ENCODE peak calls at places on chromosomes 1 and 21, in four cellular contexts. I is substantia nigra, B is nephron progenitor cell, O is amniotic stem cell. U is an unnamed sample.

GRCh38 chr1:5810553-5811270 is 181.5 kb downstream of the NPHP4 start:
- DNase-seq in B (no peak), I (no peak), O (no peak), U (no peak)

GRCh38 chr1:92853299-92853698 is 21.5 kb downstream of the RPL5 start:
- DNase-seq in I (no peak), O (no peak), B (no peak), U (no peak)

GRCh38 chr1:15410223-15410883 is 665 bp downstream of the EFHD2 start:
- DNase-seq in O (no peak), B (no peak), I (no peak), U (peak)

GRCh38 chr1:21323091-21323490 is 32.8 kb upstream of the ECE1 start:
- DNase-seq in B (no peak), O (no peak), I (no peak), U (no peak)

GRCh38 chr1:110341146-110341871 is 2.1 kb downstream of the RBM15 start:
- DNase-seq in B (no peak), I (no peak), O (no peak), U (no peak)

GRCh38 chr1:201595381-201595780 is 56.5 kb downstream of the NAV1 start:
- DNase-seq in O (no peak), I (no peak), B (no peak), U (no peak)

GRCh38 chr1:232149302-232150201 is 480.4 kb downstream of the SIPA1L2 start:
- DNase-seq in O (no peak), B (no peak), I (no peak), U (no peak)

GRCh38 chr1:154466879-154467767 is 34.9 kb upstream of the TDRD10 start:
- DNase-seq in I (no peak), O (no peak), B (no peak), U (no peak)

GRCh38 chr1:163035791-163036249 is 33.3 kb upstream of the RGS4 start:
- DNase-seq in B (peak), O (peak), I (no peak), U (no peak)

GRCh38 chr1:182350839-182351238 is 40.8 kb downstream of the GLUL start:
- DNase-seq in I (no peak), B (no peak), O (no peak), U (no peak)

GRCh38 chr21:32256873-32257620 is 21.8 kb downstream of the MIS18A start:
- DNase-seq in I (peak), B (peak), O (peak), U (no peak)

GRCh38 chr1:33346921-33347649 is 26.2 kb upstream of the A3GALT2 start:
- DNase-seq in B (no peak), I (no peak), O (peak), U (no peak)